ENCODE peak calls at places on chromosomes 5 and 9, in six cellular contexts. Q is stimulated activated CD8-positive, alpha-beta memory T cell treated with anti-CD3 and anti-CD28 coated beads, Interleukin-7, amount 100 ng/mL, for 24 hours; P is SW 1271; Z is astrocyte of the cerebellum; T is KBM-7; V is ovary. E is an unnamed sample.

GRCh38 chr9:121819511-121820231 is 168.2 kb downstream of the DAB2IP start:
- DNase-seq in Q (no peak), P (no peak), Z (no peak), T (peak; percentile 63), V (no peak), E (no peak)

GRCh38 chr5:153755913-153756500 is 265.5 kb downstream of the GRIA1 start:
- DNase-seq in Q (no peak), P (no peak), Z (no peak), T (no peak), V (no peak), E (no peak)

GRCh38 chr5:169667896-169668674 is 31.0 kb downstream of the DOCK2 start:
- DNase-seq in Q (no peak), P (no peak), Z (no peak), T (no peak), V (no peak), E (no peak)

GRCh38 chr5:30194595-30194994 is 998.9 kb upstream of the CDH6 start:
- DNase-seq in Q (no peak), P (no peak), Z (no peak), T (no peak), V (no peak), E (no peak)

GRCh38 chr9:134656334-134657034 is 14.9 kb downstream of the COL5A1 start:
- DNase-seq in Q (no peak), P (peak; percentile 61), Z (no peak), T (no peak), V (no peak), E (no peak)

GRCh38 chr9:107685399-107685798 is 195.8 kb upstream of the KLF4 start:
- DNase-seq in Q (no peak), P (no peak), Z (no peak), T (no peak), V (no peak), E (no peak)

GRCh38 chr9:6557883-6558282 is 87.6 kb downstream of the GLDC start:
- DNase-seq in Q (no peak), P (no peak), Z (no peak), T (no peak), V (no peak), E (no peak)

GRCh38 chr5:158434749-158435148 is 575.8 kb upstream of the CLINT1 start:
- DNase-seq in Q (no peak), P (no peak), Z (no peak), T (no peak), V (no peak), E (no peak)

GRCh38 chr5:35776757-35777156 is 79.9 kb upstream of the IL7R start:
- DNase-seq in Q (no peak), P (no peak), Z (no peak), T (no peak), V (no peak), E (no peak)

GRCh38 chr9:114016101-114016500 is 62.0 kb downstream of the AMBP start:
- DNase-seq in Q (no peak), P (no peak), Z (no peak), T (no peak), V (no peak), E (no peak)